ENCODE peak calls at places on chromosomes 11 and 22, in six cellular contexts. V is psoas muscle, Z is glutamatergic neuron, O is lower lobe of right lung, M is PC-9, T is kidney epithelial cell. A is an unnamed sample.
A peak's percentile ranks its signal among the peaks of the same experiment; 100 is the strongest.

GRCh38 chr11:120390585-120390922 is 54.3 kb downstream of the ARHGEF12 start:
- DNase-seq in T (no peak), V (no peak), O (no peak), Z (no peak), M (no peak), A (no peak)

GRCh38 chr11:118827118-118827517 is 36.2 kb upstream of the DDX6 start:
- DNase-seq in O (no peak), M (no peak), V (no peak), Z (no peak), T (no peak), A (no peak)

GRCh38 chr22:44133901-44134511 is 46.7 kb upstream of the PARVG start:
- DNase-seq in O (peak; percentile 28), Z (no peak), V (peak; percentile 77), T (no peak), M (no peak), A (no peak)

GRCh38 chr11:130652671-130653335 is 204.4 kb downstream of the ADAMTS15 start:
- DNase-seq in O (peak; percentile 74), Z (no peak), V (peak; percentile 79), M (no peak), T (no peak), A (no peak)

GRCh38 chr11:126359431-126360048 is 4.1 kb downstream of the ST3GAL4 start:
- DNase-seq in V (peak; percentile 79), Z (peak; percentile 63), M (no peak), T (no peak), O (no peak), A (no peak)

GRCh38 chr11:47004595-47005033 is 68.1 kb downstream of the CSTPP1 start:
- DNase-seq in Z (no peak), M (peak; percentile 68), O (peak; percentile 53), T (peak; percentile 86), V (peak; percentile 71), A (no peak)

GRCh38 chr22:47933226-47933625 is 1170.8 kb downstream of the TBC1D22A start:
- DNase-seq in V (no peak), O (no peak), M (no peak), T (no peak), Z (no peak), A (no peak)

GRCh38 chr11:120598517-120599209 is 87.1 kb downstream of the GRIK4 start:
- DNase-seq in M (no peak), V (no peak), Z (no peak), O (peak; percentile 8), T (no peak), A (no peak)

GRCh38 chr11:88827018-88827676 is 238.6 kb downstream of the GRM5 start:
- DNase-seq in T (no peak), O (no peak), V (no peak), Z (no peak), M (no peak), A (no peak)

GRCh38 chr11:128520886-128521696 is 66.3 kb downstream of the ETS1 start:
- DNase-seq in T (no peak), O (no peak), M (no peak), Z (no peak), V (no peak), A (no peak)

GRCh38 chr22:33114570-33114969 is 56.4 kb upstream of the SYN3 start:
- DNase-seq in T (no peak), O (no peak), M (no peak), V (no peak), Z (no peak), A (no peak)

GRCh38 chr11:3014314-3014938 is 22.3 kb upstream of the NAP1L4 start:
- DNase-seq in V (no peak), O (no peak), T (no peak), M (no peak), Z (no peak), A (no peak)

GRCh38 chr22:48307941-48308340 is 1519.7 kb downstream of the BRD1 start:
- DNase-seq in T (no peak), Z (no peak), V (no peak), M (no peak), O (no peak), A (no peak)

GRCh38 chr22:35051791-35052190 is 14.2 kb upstream of the ISX start:
- DNase-seq in V (no peak), M (no peak), Z (no peak), O (no peak), T (no peak), A (no peak)

GRCh38 chr11:77387701-77388100 is 86.2 kb downstream of the PAK1 start:
- DNase-seq in Z (no peak), O (no peak), V (no peak), T (no peak), M (no peak), A (no peak)

GRCh38 chr22:35631597-35631996 is 14.5 kb upstream of the MB start:
- DNase-seq in T (no peak), V (no peak), O (peak; percentile 64), M (no peak), Z (peak; percentile 63), A (peak; percentile 35)

GRCh38 chr11:66341502-66342126 is 3.3 kb downstream of the BRMS1 start:
- DNase-seq in Z (no peak), O (peak; percentile 39), M (no peak), V (no peak), T (no peak), A (no peak)

GRCh38 chr11:66338276-66339162 is 2.3 kb upstream of the RIN1 start:
- DNase-seq in T (no peak), M (no peak), V (no peak), Z (no peak), O (peak; percentile 42), A (no peak)

GRCh38 chr11:66340596-66341501 is 4.1 kb downstream of the BRMS1 start:
- DNase-seq in O (peak; percentile 29), V (no peak), M (no peak), T (no peak), Z (no peak), A (no peak)

GRCh38 chr11:66339163-66339675 is 3.0 kb upstream of the RIN1 start:
- DNase-seq in V (no peak), O (peak; percentile 30), Z (no peak), T (no peak), M (no peak), A (no peak)

GRCh38 chr11:66339686-66340483 is 3.7 kb upstream of the RIN1 start:
- DNase-seq in Z (no peak), V (no peak), O (peak; percentile 39), T (no peak), M (no peak), A (no peak)
- TF ChIP-seq CTCF in Z (no peak), V (no peak), O (no peak), T (no peak), M (no peak), A (no peak)

GRCh38 chr11:123303924-123304323 is 108.9 kb upstream of the CLMP start:
- DNase-seq in O (no peak), T (no peak), V (no peak), Z (no peak), M (no peak), A (no peak)
- TF ChIP-seq CTCF in O (no peak), T (no peak), V (no peak), Z (no peak), M (no peak), A (no peak)

DNA sequence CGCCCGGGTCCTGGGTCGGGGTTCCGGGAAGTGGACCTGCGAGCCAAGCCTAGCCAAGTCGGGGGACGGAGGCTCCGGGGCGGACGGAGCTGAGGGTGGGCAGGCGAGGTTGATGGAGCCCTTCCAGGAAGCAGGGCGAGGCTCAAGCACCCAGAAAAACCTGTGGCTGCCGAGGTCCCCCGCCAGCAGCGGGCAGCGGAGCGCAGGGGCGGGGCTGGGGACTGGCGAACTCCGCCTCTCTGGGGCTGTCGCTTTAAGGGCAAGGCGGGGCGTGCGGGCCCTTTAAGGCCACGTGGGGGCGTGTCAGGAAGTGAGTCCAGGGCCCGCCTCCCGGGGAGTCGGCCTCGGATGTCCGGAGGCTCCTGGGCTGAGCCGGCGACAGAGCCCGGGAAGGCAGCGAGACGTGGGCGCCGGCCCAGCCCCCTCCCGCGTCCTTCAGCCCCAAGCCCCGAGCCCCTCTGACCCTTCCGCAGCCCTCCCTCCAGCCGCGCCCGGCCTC is at the start of gene SLC35C1:
- DNase-seq in O (peak; percentile 98), Z (peak; percentile 99), T (peak; percentile 75), M (peak; percentile 88), V (peak; percentile 97), A (peak; percentile 95)
- TF ChIP-seq CTCF in O (peak; percentile 30), Z (peak; percentile 47), T (no peak), M (peak; percentile 32), V (no peak), A (no peak)

DNA sequence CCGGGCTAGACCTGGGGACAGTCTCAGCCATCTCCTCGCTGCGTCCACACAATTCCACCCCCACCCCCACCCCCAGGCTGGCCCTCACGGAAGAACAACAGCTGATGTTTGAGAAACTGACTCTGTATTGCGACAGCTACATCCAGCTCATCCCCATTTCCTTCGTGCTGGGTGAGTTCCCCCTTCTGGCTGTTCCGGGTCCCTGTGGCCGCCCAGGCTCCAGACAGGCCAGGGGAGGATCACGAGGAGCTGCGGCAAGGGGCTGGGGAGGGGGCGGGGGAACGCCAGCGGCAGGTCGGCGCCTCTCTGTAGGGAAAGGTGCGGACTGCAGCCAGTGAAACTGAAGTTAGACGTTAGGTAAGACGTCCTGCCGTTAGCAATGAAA is 4.9 kb downstream of the BEST1 start:
- DNase-seq in Z (peak; percentile 53), M (peak; percentile 55), V (peak; percentile 71), T (no peak), O (peak; percentile 81), A (no peak)
- TF ChIP-seq CTCF in Z (no peak), M (no peak), V (no peak), T (no peak), O (peak; percentile 23), A (no peak)

GRCh38 chr11:100830295-100830694 is 143.2 kb downstream of the ARHGAP42 start:
- DNase-seq in O (no peak), V (peak; percentile 20), Z (peak; percentile 34), T (peak; percentile 95), M (no peak), A (no peak)

GRCh38 chr11:100830978-100831732 is 144.1 kb downstream of the ARHGAP42 start:
- DNase-seq in T (peak; percentile 69), M (peak; percentile 79), O (no peak), V (no peak), Z (no peak), A (no peak)

GRCh38 chr11:100831929-100832480 is 144.9 kb downstream of the ARHGAP42 start:
- DNase-seq in Z (no peak), V (peak; percentile 40), O (no peak), T (no peak), M (no peak), A (no peak)

GRCh38 chr11:100825610-100826009 is 138.5 kb downstream of the ARHGAP42 start:
- DNase-seq in O (no peak), T (no peak), M (no peak), V (no peak), Z (no peak), A (no peak)

GRCh38 chr11:100827934-100828661 is 141.0 kb downstream of the ARHGAP42 start:
- DNase-seq in Z (no peak), V (no peak), O (no peak), T (peak; percentile 86), M (peak; percentile 95), A (no peak)
- TF ChIP-seq CTCF in Z (no peak), V (no peak), O (no peak), T (peak; percentile 62), M (peak; percentile 67), A (peak; percentile 63)

A was measured in neural crest cell.